ENCODE peak calls at places on chromosomes 2 and 18, in six cellular contexts. W, A, I, T, H and B are unnamed samples.

GRCh38 chr18:74255022-74255658 is 36.6 kb downstream of the CYB5A start:
- DNase-seq in W (no peak), A (no peak), I (no peak), T (no peak), H (no peak), B (no peak)

GRCh38 chr2:65232636-65233035 is 5.0 kb downstream of the ACTR2 start:
- DNase-seq in W (no peak), A (no peak), I (no peak), T (peak; percentile 58), H (peak; percentile 56), B (no peak)

GRCh38 chr2:138536302-138536701 is 34.7 kb downstream of the SPOPL start:
- DNase-seq in W (no peak), A (no peak), I (no peak), T (no peak), H (no peak), B (no peak)

GRCh38 chr18:38611036-38611964 is 1045.7 kb upstream of the CELF4 start:
- DNase-seq in W (peak; percentile 82), A (no peak), I (peak; percentile 3), T (no peak), H (no peak), B (no peak)

GRCh38 chr2:229118336-229118735 is 152.8 kb downstream of the PID1 start:
- DNase-seq in W (no peak), A (no peak), I (no peak), T (peak; percentile 87), H (no peak), B (no peak)

GRCh38 chr18:63591725-63592124 is 4.6 kb downstream of the SERPINB13 start:
- DNase-seq in W (no peak), A (no peak), I (no peak), T (no peak), H (no peak), B (no peak)

GRCh38 chr2:127811922-127812321 is 951 bp upstream of the WDR33 start:
- DNase-seq in W (no peak), A (no peak), I (no peak), T (no peak), H (no peak), B (no peak)

GRCh38 chr2:209864716-209865295 is 93.2 kb downstream of the UNC80 start:
- DNase-seq in W (no peak), A (no peak), I (no peak), T (no peak), H (no peak), B (no peak)

GRCh38 chr2:10826625-10827024 is 14.0 kb upstream of the PDIA6 start:
- DNase-seq in W (no peak), A (no peak), I (no peak), T (no peak), H (no peak), B (no peak)

GRCh38 chr2:222208010-222208690 is 90.6 kb downstream of the PAX3 start:
- DNase-seq in W (peak; percentile 11), A (no peak), I (no peak), T (no peak), H (no peak), B (no peak)

GRCh38 chr2:124911560-124911959 is 886.5 kb downstream of the CNTNAP5 start:
- DNase-seq in W (no peak), A (no peak), I (no peak), T (peak; percentile 65), H (no peak), B (no peak)

GRCh38 chr2:196166876-196167275 is 4.5 kb downstream of the STK17B start:
- DNase-seq in W (no peak), A (no peak), I (no peak), T (peak; percentile 77), H (no peak), B (no peak)

GRCh38 chr2:196591621-196592022 is 47.9 kb upstream of the CCDC150 start:
- DNase-seq in W (no peak), A (no peak), I (no peak), T (no peak), H (no peak), B (no peak)

GRCh38 chr2:134253804-134254203 is at the start of gene MGAT5:
- DNase-seq in W (no peak), A (no peak), I (no peak), T (no peak), H (no peak), B (no peak)

GRCh38 chr18:65439184-65439583 is 311.6 kb upstream of the CDH7 start:
- DNase-seq in W (no peak), A (no peak), I (no peak), T (peak; percentile 38), H (no peak), B (no peak)

GRCh38 chr2:17935242-17935885 is 56.9 kb downstream of the KCNS3 start:
- DNase-seq in W (no peak), A (no peak), I (no peak), T (no peak), H (no peak), B (no peak)

GRCh38 chr2:127670055-127670956 is 5.0 kb downstream of the LIMS2 start:
- DNase-seq in W (no peak), A (no peak), I (no peak), T (no peak), H (no peak), B (no peak)

GRCh38 chr2:224584111-224584764 is 925 bp downstream of the CUL3 start:
- DNase-seq in W (peak; percentile 59), A (no peak), I (peak; percentile 10), T (peak; percentile 20), H (no peak), B (no peak)

GRCh38 chr2:237165405-237166276 is 80.0 kb downstream of the COPS8 start:
- DNase-seq in W (peak; percentile 54), A (no peak), I (no peak), T (peak; percentile 38), H (peak; percentile 18), B (no peak)

GRCh38 chr18:36127866-36128845 is 984 bp downstream of the SLC39A6 start:
- DNase-seq in W (peak; percentile 52), A (no peak), I (peak; percentile 4), T (peak; percentile 16), H (peak; percentile 3), B (no peak)

GRCh38 chr18:77300579-77300978 is 50.9 kb downstream of the GALR1 start:
- DNase-seq in W (no peak), A (no peak), I (no peak), T (no peak), H (no peak), B (no peak)

GRCh38 chr2:9240745-9241144 is 34.1 kb downstream of the ASAP2 start:
- DNase-seq in W (no peak), A (no peak), I (no peak), T (no peak), H (no peak), B (no peak)

GRCh38 chr2:227256605-227257004 is 68.4 kb upstream of the MFF start:
- DNase-seq in W (no peak), A (no peak), I (no peak), T (no peak), H (no peak), B (no peak)

GRCh38 chr18:2908166-2908945 is 61.5 kb downstream of the EMILIN2 start:
- DNase-seq in W (no peak), A (no peak), I (no peak), T (no peak), H (no peak), B (no peak)

GRCh38 chr2:9799729-9800632 is 43.3 kb upstream of the TAF1B start:
- DNase-seq in W (peak; percentile 88), A (peak; percentile 38), I (peak; percentile 92), T (peak; percentile 86), H (peak; percentile 93), B (peak; percentile 95)

GRCh38 chr2:201642086-201642578 is 1.2 kb downstream of the TMEM237 start:
- DNase-seq in W (no peak), A (no peak), I (no peak), T (no peak), H (no peak), B (no peak)

GRCh38 chr18:13380671-13381070 is 162.1 kb downstream of the LDLRAD4 start:
- DNase-seq in W (no peak), A (no peak), I (no peak), T (no peak), H (no peak), B (no peak)

GRCh38 chr2:50291535-50291934 is 740.4 kb downstream of the NRXN1 start:
- DNase-seq in W (no peak), A (no peak), I (no peak), T (no peak), H (no peak), B (no peak)

GRCh38 chr2:132374961-132375360 is 41.6 kb upstream of the GPR39 start:
- DNase-seq in W (no peak), A (no peak), I (no peak), T (no peak), H (no peak), B (no peak)

GRCh38 chr2:45994060-45994459 is 303.1 kb upstream of the EPAS1 start:
- DNase-seq in W (no peak), A (no peak), I (no peak), T (no peak), H (no peak), B (no peak)

GRCh38 chr2:235599596-235600338 is 105.9 kb downstream of the AGAP1 start:
- DNase-seq in W (no peak), A (no peak), I (no peak), T (no peak), H (no peak), B (no peak)

GRCh38 chr2:71498261-71498701 is 44.9 kb downstream of the DYSF start:
- DNase-seq in W (no peak), A (no peak), I (no peak), T (peak; percentile 97), H (peak; percentile 77), B (no peak)

GRCh38 chr2:102012061-102012460 is 20.3 kb downstream of the IL1R2 start:
- DNase-seq in W (no peak), A (no peak), I (no peak), T (no peak), H (no peak), B (no peak)

GRCh38 chr2:42342061-42342794 is 18.8 kb downstream of the COX7A2L start:
- DNase-seq in W (no peak), A (peak; percentile 59), I (no peak), T (peak; percentile 89), H (peak; percentile 88), B (no peak)

GRCh38 chr2:101806123-101806522 is 108.6 kb downstream of the MAP4K4 start:
- DNase-seq in W (no peak), A (no peak), I (no peak), T (peak; percentile 93), H (peak; percentile 83), B (no peak)

GRCh38 chr2:41903746-41904145 is 144.1 kb upstream of the PKDCC start:
- DNase-seq in W (no peak), A (no peak), I (no peak), T (no peak), H (no peak), B (no peak)

GRCh38 chr2:241855245-241855887 is 3.3 kb downstream of the PDCD1 start:
- DNase-seq in W (no peak), A (no peak), I (no peak), T (no peak), H (no peak), B (no peak)

GRCh38 chr2:63831176-63831575 is 10.5 kb upstream of the UGP2 start:
- DNase-seq in W (no peak), A (no peak), I (no peak), T (no peak), H (no peak), B (no peak)

GRCh38 chr2:72116081-72116533 is 31.6 kb downstream of the CYP26B1 start:
- DNase-seq in W (no peak), A (no peak), I (no peak), T (no peak), H (peak; percentile 75), B (no peak)